ENCODE peak calls at places on chromosome 10, in four cellular contexts. N is astrocyte of the spinal cord, V is H1, F is fibroblast of mammary gland. U is an unnamed sample.

GRCh38 chr10:31669367-31669766 is 259.3 kb downstream of the ARHGAP12 start:
- DNase-seq in N (no peak), V (no peak), F (no peak), U (no peak)

GRCh38 chr10:60299961-60300883 is 89.5 kb downstream of the ANK3 start:
- DNase-seq in N (peak), V (no peak), F (peak), U (peak)

GRCh38 chr10:58662314-58662713 is 149.6 kb downstream of the BICC1 start:
- DNase-seq in N (peak), V (no peak), F (peak), U (peak)

GRCh38 chr10:1643911-1644810 is 93.2 kb downstream of the ADARB2 start:
- DNase-seq in N (no peak), V (no peak), F (no peak), U (no peak)

GRCh38 chr10:8617792-8618191 is 563.3 kb downstream of the GATA3 start:
- DNase-seq in N (no peak), V (no peak), F (no peak), U (no peak)

GRCh38 chr10:64617071-64617470 is 1095.9 kb downstream of the REEP3 start:
- DNase-seq in N (no peak), V (no peak), F (no peak), U (no peak)

GRCh38 chr10:114499630-114500190 is 95.4 kb upstream of the AFAP1L2 start:
- DNase-seq in N (no peak), V (no peak), F (no peak), U (no peak)

GRCh38 chr10:60739581-60739980 is 38.7 kb upstream of the CDK1 start:
- DNase-seq in N (peak), V (no peak), F (no peak), U (peak)

GRCh38 chr10:132607491-132607890 is 69.9 kb downstream of the INPP5A start:
- DNase-seq in N (no peak), V (no peak), F (no peak), U (no peak)

GRCh38 chr10:2144584-2144983 is 407.3 kb upstream of the ADARB2 start:
- DNase-seq in N (no peak), V (no peak), F (no peak), U (no peak)

GRCh38 chr10:48449501-48450232 is 143.2 kb downstream of the MAPK8 start:
- DNase-seq in N (no peak), V (peak), F (no peak), U (no peak)

GRCh38 chr10:70584941-70585544 is 17.5 kb downstream of the PRF1 start:
- DNase-seq in N (peak), V (peak), F (peak), U (peak)

GRCh38 chr10:14185501-14186045 is 145.2 kb downstream of the FRMD4A start:
- DNase-seq in N (peak), V (peak), F (peak), U (no peak)

GRCh38 chr10:88987243-88987726 is 3.3 kb upstream of the FAS start:
- DNase-seq in N (peak), V (no peak), F (no peak), U (no peak)

GRCh38 chr10:93579985-93580711 is 13.7 kb downstream of the FFAR4 start:
- DNase-seq in N (no peak), V (no peak), F (no peak), U (no peak)

DNA sequence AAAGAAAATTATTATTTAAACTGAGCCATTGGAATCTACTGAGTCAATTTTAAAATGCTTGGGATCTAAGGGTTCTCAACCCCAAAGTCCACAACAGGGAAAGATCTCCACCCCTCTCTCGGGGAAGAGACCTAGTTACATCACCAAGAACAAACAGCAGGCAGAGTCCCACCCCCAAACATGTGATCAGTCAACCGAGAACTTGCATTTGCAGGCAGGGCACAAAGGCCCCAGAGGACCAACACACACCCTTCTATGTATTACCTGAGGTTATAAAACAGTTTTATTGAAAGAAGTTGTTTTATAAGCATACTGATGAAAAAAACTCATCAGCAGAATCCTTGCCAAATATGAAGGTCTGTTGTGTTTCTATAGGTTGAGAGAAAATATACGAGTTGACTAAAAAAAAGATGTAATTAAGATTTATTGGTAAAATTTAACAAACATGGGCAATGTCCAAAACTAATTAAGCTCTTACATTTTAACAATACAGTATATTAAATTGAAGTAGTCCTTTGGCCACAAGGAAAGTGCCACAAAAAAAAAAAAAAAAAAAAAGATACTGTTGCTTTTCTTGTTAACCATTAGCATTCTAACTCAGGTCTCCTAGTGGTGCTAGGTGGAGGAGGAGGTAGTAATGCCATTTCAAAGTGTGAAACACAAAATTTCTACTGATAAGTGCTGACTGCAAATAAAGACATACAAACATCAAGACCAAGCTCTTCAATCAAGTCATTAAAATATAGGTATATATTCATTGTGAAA is 975 bp upstream of the USP54 start:
- DNase-seq in N (peak), V (no peak), F (no peak), U (peak)
- TF ChIP-seq CTCF in N (no peak), V (no peak), F (no peak), U (no peak)

GRCh38 chr10:66629976-66630375 is 295.9 kb upstream of the LRRTM3 start:
- DNase-seq in N (no peak), V (no peak), F (no peak), U (no peak)

GRCh38 chr10:66622050-66622449 is 303.8 kb upstream of the LRRTM3 start:
- DNase-seq in N (no peak), V (no peak), F (no peak), U (no peak)

GRCh38 chr10:66625709-66626590 is 299.9 kb upstream of the LRRTM3 start:
- DNase-seq in N (no peak), V (no peak), F (no peak), U (no peak)

DNA sequence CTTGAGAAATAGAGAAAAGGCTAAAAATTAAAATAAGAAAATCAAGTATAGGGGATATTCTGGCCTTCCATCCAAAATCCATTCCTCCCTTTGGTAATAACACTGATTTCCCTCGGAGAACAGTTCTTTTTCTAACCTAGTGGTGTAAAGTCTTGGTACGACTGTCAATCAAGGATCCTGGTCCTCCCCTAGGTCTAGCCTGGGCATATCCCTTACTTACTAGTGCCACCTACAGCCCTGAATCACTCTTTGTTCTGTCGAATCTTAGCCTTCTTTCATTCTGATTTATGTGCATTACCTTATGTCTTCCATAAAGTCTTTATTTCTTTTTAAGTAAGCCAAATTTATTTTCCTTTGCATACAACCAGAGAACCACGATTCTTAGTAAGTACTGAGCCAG is 298.7 kb upstream of the LRRTM3 start:
- DNase-seq in N (peak), V (no peak), F (no peak), U (no peak)
- TF ChIP-seq CTCF in N (peak), V (peak), F (no peak), U (no peak)

GRCh38 chr10:78971094-78971682 is 97.6 kb upstream of the ZMIZ1 start:
- DNase-seq in N (no peak), V (no peak), F (no peak), U (no peak)

GRCh38 chr10:78972160-78972946 is 96.4 kb upstream of the ZMIZ1 start:
- DNase-seq in N (peak), V (no peak), F (peak), U (peak)

GRCh38 chr10:78972947-78973900 is 95.5 kb upstream of the ZMIZ1 start:
- DNase-seq in N (peak), V (peak), F (peak), U (peak)

GRCh38 chr10:78974409-78975317 is 94.1 kb upstream of the ZMIZ1 start:
- DNase-seq in N (peak), V (peak), F (peak), U (peak)

GRCh38 chr10:78973901-78974408 is 94.8 kb upstream of the ZMIZ1 start:
- DNase-seq in N (peak), V (peak), F (peak), U (peak)
- TF ChIP-seq CTCF in N (no peak), V (no peak), F (no peak), U (peak)

DNA sequence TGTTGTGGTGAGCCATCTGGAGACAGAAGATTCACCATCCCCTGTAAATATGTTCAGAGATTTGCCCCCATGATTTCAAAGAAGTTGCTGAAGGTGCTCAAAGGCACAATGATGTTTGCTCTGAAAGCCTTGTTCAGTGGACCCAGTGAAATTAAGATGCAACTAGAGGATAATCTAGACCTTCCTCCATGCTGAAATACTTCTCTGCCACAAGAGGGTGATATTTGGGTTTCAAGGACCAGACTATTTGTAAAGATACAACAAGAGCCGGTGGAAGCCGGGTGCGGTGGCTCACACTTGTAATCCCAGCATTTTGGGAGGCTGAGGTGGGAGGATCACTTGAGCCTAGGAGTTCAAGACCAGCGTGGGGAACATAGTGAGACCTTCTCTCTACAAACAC is 13.5 kb upstream of the MSRB2 start:
- DNase-seq in N (no peak), V (no peak), F (peak), U (peak)
- TF ChIP-seq CTCF in N (peak), V (peak), F (peak), U (peak)

GRCh38 chr10:117462424-117462792 is 80.1 kb upstream of the EMX2 start:
- DNase-seq in N (no peak), V (peak), F (no peak), U (no peak)
- TF ChIP-seq CTCF in N (peak), V (peak), F (peak), U (peak)

GRCh38 chr10:21021843-21022594 is 124.9 kb upstream of the NEBL start:
- DNase-seq in N (no peak), V (no peak), F (no peak), U (no peak)
- TF ChIP-seq CTCF in N (peak), V (peak), F (peak), U (no peak)